ENCODE peak calls at places on chromosomes 16 and 17, in eight cellular contexts. One of them, this sample, is unnamed. For H3K27me3, the result is how much of the 10 kb centered on the place peaks cover.

GRCh38 chr17:51015145-51015558 is 105.5 kb downstream of the SPAG9 start:
- DNase-seq in dorsolateral prefrontal cortex: no peak
- DNase-seq in spleen: no peak
- DNase-seq in left ventricle myocardium inferior: no peak
- DNase-seq in AG04450: no peak
- DNase-seq in tibial nerve: no peak
- DNase-seq in thoracic aorta: no peak
- DNase-seq in stomach: no peak
- DNase-seq in this sample: no peak

GRCh38 chr17:32631341-32632109 is 144.7 kb downstream of the CDK5R1 start:
- DNase-seq in tibial nerve: no peak
- DNase-seq in stomach: no peak
- DNase-seq in AG04450: no peak
- DNase-seq in spleen: no peak
- DNase-seq in dorsolateral prefrontal cortex: no peak
- DNase-seq in left ventricle myocardium inferior: no peak
- DNase-seq in thoracic aorta: no peak
- DNase-seq in this sample: no peak

GRCh38 chr16:31269541-31269940 is 9.8 kb downstream of the ITGAM start:
- DNase-seq in spleen: no peak
- DNase-seq in left ventricle myocardium inferior: no peak
- DNase-seq in AG04450: no peak
- DNase-seq in tibial nerve: no peak
- DNase-seq in thoracic aorta: no peak
- DNase-seq in dorsolateral prefrontal cortex: no peak
- DNase-seq in stomach: no peak
- DNase-seq in this sample: no peak

GRCh38 chr16:86074651-86075487 is 175.9 kb downstream of the IRF8 start:
- DNase-seq in dorsolateral prefrontal cortex: no peak
- DNase-seq in spleen: peak
- DNase-seq in left ventricle myocardium inferior: no peak
- DNase-seq in AG04450: no peak
- DNase-seq in thoracic aorta: no peak
- DNase-seq in stomach: no peak
- DNase-seq in tibial nerve: no peak
- DNase-seq in this sample: peak

GRCh38 chr16:68646948-68647659 is 2.0 kb downstream of the CDH3 start:
- DNase-seq in thoracic aorta: no peak
- DNase-seq in left ventricle myocardium inferior: no peak
- DNase-seq in tibial nerve: no peak
- DNase-seq in stomach: no peak
- DNase-seq in AG04450: no peak
- DNase-seq in spleen: no peak
- DNase-seq in dorsolateral prefrontal cortex: no peak
- DNase-seq in this sample: no peak

GRCh38 chr17:68861602-68862001 is 93.6 kb downstream of the ABCA8 start:
- DNase-seq in tibial nerve: no peak
- DNase-seq in spleen: no peak
- DNase-seq in thoracic aorta: no peak
- DNase-seq in stomach: no peak
- DNase-seq in left ventricle myocardium inferior: no peak
- DNase-seq in AG04450: no peak
- DNase-seq in dorsolateral prefrontal cortex: no peak
- DNase-seq in this sample: no peak

GRCh38 chr16:12462690-12463646 is 340.7 kb downstream of the CPPED1 start:
- DNase-seq in stomach: no peak
- DNase-seq in thoracic aorta: no peak
- DNase-seq in dorsolateral prefrontal cortex: no peak
- DNase-seq in spleen: no peak
- DNase-seq in tibial nerve: no peak
- DNase-seq in left ventricle myocardium inferior: no peak
- DNase-seq in AG04450: peak
- DNase-seq in this sample: no peak

GRCh38 chr16:84138824-84139627 is 6.0 kb downstream of the HSDL1 start:
- DNase-seq in spleen: no peak
- DNase-seq in thoracic aorta: no peak
- DNase-seq in AG04450: no peak
- DNase-seq in stomach: peak
- DNase-seq in tibial nerve: no peak
- DNase-seq in dorsolateral prefrontal cortex: no peak
- DNase-seq in left ventricle myocardium inferior: no peak
- DNase-seq in this sample: peak

GRCh38 chr16:78284957-78285434 is 185.5 kb downstream of the WWOX start:
- DNase-seq in stomach: no peak
- DNase-seq in spleen: no peak
- DNase-seq in dorsolateral prefrontal cortex: no peak
- DNase-seq in AG04450: no peak
- DNase-seq in thoracic aorta: no peak
- DNase-seq in tibial nerve: no peak
- DNase-seq in left ventricle myocardium inferior: no peak
- DNase-seq in this sample: no peak

DNA sequence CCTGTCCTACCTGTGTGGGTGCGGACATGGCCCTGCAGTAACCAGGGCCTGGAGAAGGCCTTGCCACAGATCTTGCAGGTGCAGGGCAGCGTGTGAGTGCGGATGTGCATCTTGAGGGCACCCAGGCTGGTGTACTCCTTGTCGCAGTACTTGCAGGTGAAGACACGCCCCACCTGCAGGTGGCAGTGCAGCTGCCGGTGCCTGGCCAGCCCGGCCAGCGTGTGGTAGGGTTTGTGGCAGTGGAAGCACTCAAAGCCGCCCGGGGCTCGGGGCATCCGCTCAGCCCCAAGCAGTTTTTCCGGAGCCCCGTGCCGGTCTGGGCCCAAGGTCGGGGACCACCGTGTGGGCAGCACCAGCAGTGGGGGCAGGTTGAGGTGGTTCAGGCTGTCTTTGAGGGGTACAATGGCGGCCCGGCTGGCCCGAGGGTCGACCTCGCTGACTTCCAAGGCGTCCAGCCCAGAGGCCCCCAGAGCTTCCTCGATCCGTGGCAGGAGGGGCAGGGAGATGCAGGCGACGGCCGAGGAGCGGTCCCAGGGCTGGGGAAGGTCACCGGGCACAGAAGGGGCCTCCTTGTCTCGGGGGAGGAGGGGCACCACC is 5.1 kb downstream of the SNAI3 start:
- DNase-seq in spleen: peak
- DNase-seq in thoracic aorta: no peak
- DNase-seq in left ventricle myocardium inferior: no peak
- DNase-seq in AG04450: no peak
- DNase-seq in tibial nerve: no peak
- DNase-seq in stomach: peak
- DNase-seq in dorsolateral prefrontal cortex: no peak
- DNase-seq in this sample: no peak
- TF ChIP-seq CTCF in spleen: peak
- TF ChIP-seq CTCF in thoracic aorta: no peak
- TF ChIP-seq CTCF in left ventricle myocardium inferior: peak
- TF ChIP-seq CTCF in AG04450: peak
- TF ChIP-seq CTCF in tibial nerve: no peak
- TF ChIP-seq CTCF in stomach: no peak
- TF ChIP-seq CTCF in dorsolateral prefrontal cortex: peak
- TF ChIP-seq CTCF in this sample: no peak

GRCh38 chr17:44832821-44833220 is 2.7 kb upstream of the GJC1 start:
- DNase-seq in left ventricle myocardium inferior: no peak
- DNase-seq in tibial nerve: no peak
- DNase-seq in dorsolateral prefrontal cortex: no peak
- DNase-seq in spleen: no peak
- DNase-seq in thoracic aorta: no peak
- DNase-seq in AG04450: no peak
- DNase-seq in stomach: no peak
- DNase-seq in this sample: no peak
- H3K27ac ChIP-seq in left ventricle myocardium inferior: no peak
- H3K27ac ChIP-seq in tibial nerve: no peak
- H3K27ac ChIP-seq in dorsolateral prefrontal cortex: no peak
- H3K27ac ChIP-seq in spleen: no peak
- H3K27ac ChIP-seq in thoracic aorta: no peak
- H3K27ac ChIP-seq in AG04450: no peak
- H3K27ac ChIP-seq in stomach: no peak
- H3K27ac ChIP-seq in this sample: no peak

GRCh38 chr16:51039638-51040331 is 111.3 kb downstream of the SALL1 start:
- DNase-seq in AG04450: no peak
- DNase-seq in left ventricle myocardium inferior: no peak
- DNase-seq in stomach: no peak
- DNase-seq in dorsolateral prefrontal cortex: no peak
- DNase-seq in thoracic aorta: no peak
- DNase-seq in tibial nerve: no peak
- DNase-seq in spleen: no peak
- DNase-seq in this sample: no peak
- H3K27me3 ChIP-seq in AG04450: under half
- H3K27me3 ChIP-seq in left ventricle myocardium inferior: under half
- H3K27me3 ChIP-seq in stomach: under half
- H3K27me3 ChIP-seq in dorsolateral prefrontal cortex: under half
- H3K27me3 ChIP-seq in thoracic aorta: under half
- H3K27me3 ChIP-seq in tibial nerve: under half
- H3K27me3 ChIP-seq in spleen: under half
- H3K27me3 ChIP-seq in this sample: under half

GRCh38 chr17:38558751-38559024 is 47.1 kb downstream of the SRCIN1 start:
- DNase-seq in stomach: no peak
- DNase-seq in left ventricle myocardium inferior: no peak
- DNase-seq in spleen: no peak
- DNase-seq in dorsolateral prefrontal cortex: no peak
- DNase-seq in thoracic aorta: no peak
- DNase-seq in AG04450: no peak
- DNase-seq in tibial nerve: no peak
- DNase-seq in this sample: no peak
- TF ChIP-seq CTCF in stomach: no peak
- TF ChIP-seq CTCF in left ventricle myocardium inferior: no peak
- TF ChIP-seq CTCF in spleen: no peak
- TF ChIP-seq CTCF in dorsolateral prefrontal cortex: no peak
- TF ChIP-seq CTCF in thoracic aorta: no peak
- TF ChIP-seq CTCF in AG04450: no peak
- TF ChIP-seq CTCF in tibial nerve: no peak
- TF ChIP-seq CTCF in this sample: no peak

GRCh38 chr17:55664287-55664686 is 58.4 kb downstream of the TMEM100 start:
- DNase-seq in spleen: no peak
- DNase-seq in dorsolateral prefrontal cortex: no peak
- DNase-seq in AG04450: no peak
- DNase-seq in left ventricle myocardium inferior: no peak
- DNase-seq in stomach: no peak
- DNase-seq in tibial nerve: no peak
- DNase-seq in thoracic aorta: no peak
- DNase-seq in this sample: no peak
- H3K27ac ChIP-seq in spleen: no peak
- H3K27ac ChIP-seq in dorsolateral prefrontal cortex: no peak
- H3K27ac ChIP-seq in AG04450: no peak
- H3K27ac ChIP-seq in left ventricle myocardium inferior: no peak
- H3K27ac ChIP-seq in stomach: no peak
- H3K27ac ChIP-seq in tibial nerve: no peak
- H3K27ac ChIP-seq in thoracic aorta: no peak
- H3K27ac ChIP-seq in this sample: no peak

GRCh38 chr17:17718251-17718650 is 37.0 kb downstream of the RAI1 start:
- DNase-seq in tibial nerve: no peak
- DNase-seq in AG04450: no peak
- DNase-seq in thoracic aorta: no peak
- DNase-seq in stomach: no peak
- DNase-seq in left ventricle myocardium inferior: no peak
- DNase-seq in spleen: no peak
- DNase-seq in dorsolateral prefrontal cortex: no peak
- DNase-seq in this sample: no peak
- H3K27me3 ChIP-seq in tibial nerve: under half
- H3K27me3 ChIP-seq in AG04450: under half
- H3K27me3 ChIP-seq in thoracic aorta: under half
- H3K27me3 ChIP-seq in stomach: under half
- H3K27me3 ChIP-seq in left ventricle myocardium inferior: under half
- H3K27me3 ChIP-seq in spleen: under half
- H3K27me3 ChIP-seq in dorsolateral prefrontal cortex: under half
- H3K27me3 ChIP-seq in this sample: under half

GRCh38 chr17:1906622-1907021 is 76.8 kb downstream of the RPA1 start:
- DNase-seq in stomach: no peak
- DNase-seq in AG04450: no peak
- DNase-seq in spleen: no peak
- DNase-seq in dorsolateral prefrontal cortex: no peak
- DNase-seq in thoracic aorta: no peak
- DNase-seq in tibial nerve: no peak
- DNase-seq in left ventricle myocardium inferior: no peak
- DNase-seq in this sample: no peak
- TF ChIP-seq CTCF in stomach: no peak
- TF ChIP-seq CTCF in AG04450: no peak
- TF ChIP-seq CTCF in spleen: no peak
- TF ChIP-seq CTCF in dorsolateral prefrontal cortex: no peak
- TF ChIP-seq CTCF in thoracic aorta: no peak
- TF ChIP-seq CTCF in tibial nerve: no peak
- TF ChIP-seq CTCF in left ventricle myocardium inferior: no peak
- TF ChIP-seq CTCF in this sample: no peak

GRCh38 chr16:87607223-87607622 is 4.9 kb downstream of the JPH3 start:
- DNase-seq in spleen: no peak
- DNase-seq in dorsolateral prefrontal cortex: peak
- DNase-seq in AG04450: no peak
- DNase-seq in tibial nerve: no peak
- DNase-seq in thoracic aorta: no peak
- DNase-seq in stomach: no peak
- DNase-seq in left ventricle myocardium inferior: no peak
- DNase-seq in this sample: no peak

GRCh38 chr16:87602005-87602790 is at the start of gene JPH3:
- DNase-seq in spleen: no peak
- DNase-seq in stomach: no peak
- DNase-seq in dorsolateral prefrontal cortex: no peak
- DNase-seq in thoracic aorta: no peak
- DNase-seq in AG04450: no peak
- DNase-seq in left ventricle myocardium inferior: no peak
- DNase-seq in tibial nerve: no peak
- DNase-seq in this sample: no peak

GRCh38 chr16:87602821-87603683 is 744 bp downstream of the JPH3 start:
- DNase-seq in tibial nerve: no peak
- DNase-seq in spleen: no peak
- DNase-seq in AG04450: no peak
- DNase-seq in thoracic aorta: no peak
- DNase-seq in stomach: no peak
- DNase-seq in left ventricle myocardium inferior: no peak
- DNase-seq in dorsolateral prefrontal cortex: no peak
- DNase-seq in this sample: no peak

GRCh38 chr16:87603684-87604571 is 1.6 kb downstream of the JPH3 start:
- DNase-seq in left ventricle myocardium inferior: no peak
- DNase-seq in tibial nerve: no peak
- DNase-seq in thoracic aorta: no peak
- DNase-seq in spleen: no peak
- DNase-seq in dorsolateral prefrontal cortex: no peak
- DNase-seq in stomach: no peak
- DNase-seq in AG04450: no peak
- DNase-seq in this sample: no peak

GRCh38 chr16:87604572-87605135 is 2.3 kb downstream of the JPH3 start:
- DNase-seq in stomach: no peak
- DNase-seq in spleen: no peak
- DNase-seq in thoracic aorta: no peak
- DNase-seq in tibial nerve: no peak
- DNase-seq in AG04450: no peak
- DNase-seq in dorsolateral prefrontal cortex: no peak
- DNase-seq in left ventricle myocardium inferior: no peak
- DNase-seq in this sample: no peak
- H3K27ac ChIP-seq in stomach: no peak
- H3K27ac ChIP-seq in spleen: no peak
- H3K27ac ChIP-seq in thoracic aorta: no peak
- H3K27ac ChIP-seq in tibial nerve: no peak
- H3K27ac ChIP-seq in AG04450: no peak
- H3K27ac ChIP-seq in dorsolateral prefrontal cortex: peak
- H3K27ac ChIP-seq in left ventricle myocardium inferior: no peak
- H3K27ac ChIP-seq in this sample: no peak

GRCh38 chr17:3963214-3964201 is 729 bp downstream of the ATP2A3 start:
- DNase-seq in spleen: peak
- DNase-seq in AG04450: no peak
- DNase-seq in left ventricle myocardium inferior: no peak
- DNase-seq in dorsolateral prefrontal cortex: no peak
- DNase-seq in tibial nerve: no peak
- DNase-seq in thoracic aorta: no peak
- DNase-seq in stomach: peak
- DNase-seq in this sample: no peak
- H3K27me3 ChIP-seq in spleen: under half
- H3K27me3 ChIP-seq in AG04450: under half
- H3K27me3 ChIP-seq in left ventricle myocardium inferior: half or more
- H3K27me3 ChIP-seq in dorsolateral prefrontal cortex: half or more
- H3K27me3 ChIP-seq in tibial nerve: half or more
- H3K27me3 ChIP-seq in thoracic aorta: under half
- H3K27me3 ChIP-seq in stomach: under half
- H3K27me3 ChIP-seq in this sample: under half

GRCh38 chr16:14499110-14499509 is 130.9 kb downstream of the PARN start:
- DNase-seq in spleen: no peak
- DNase-seq in dorsolateral prefrontal cortex: no peak
- DNase-seq in thoracic aorta: no peak
- DNase-seq in left ventricle myocardium inferior: no peak
- DNase-seq in AG04450: no peak
- DNase-seq in tibial nerve: no peak
- DNase-seq in stomach: no peak
- DNase-seq in this sample: no peak
- TF ChIP-seq CTCF in spleen: no peak
- TF ChIP-seq CTCF in dorsolateral prefrontal cortex: no peak
- TF ChIP-seq CTCF in thoracic aorta: no peak
- TF ChIP-seq CTCF in left ventricle myocardium inferior: no peak
- TF ChIP-seq CTCF in AG04450: no peak
- TF ChIP-seq CTCF in tibial nerve: no peak
- TF ChIP-seq CTCF in stomach: no peak
- TF ChIP-seq CTCF in this sample: no peak